ENCODE peak calls at places on chromosomes 7 and 10, in four cellular contexts. D, I, O and V are unnamed samples.

GRCh38 chr10:103533827-103534226 is 40.3 kb downstream of the NEURL1 start:
- DNase-seq in D (no peak), I (no peak), O (no peak), V (no peak)

GRCh38 chr10:76051007-76051936 is 619.8 kb downstream of the LRMDA start:
- DNase-seq in D (no peak), I (no peak), O (no peak), V (no peak)

GRCh38 chr10:89478085-89478738 is 57.2 kb downstream of the SLC16A12 start:
- DNase-seq in D (peak), I (no peak), O (peak), V (no peak)

GRCh38 chr10:34433241-34434076 is 381.6 kb downstream of the PARD3 start:
- DNase-seq in D (no peak), I (no peak), O (no peak), V (no peak)

GRCh38 chr7:1533569-1534329 is 3.2 kb downstream of the MAFK start:
- DNase-seq in D (peak), I (no peak), O (peak), V (no peak)

GRCh38 chr10:60340973-60341372 is 48.7 kb downstream of the ANK3 start:
- DNase-seq in D (no peak), I (no peak), O (no peak), V (no peak)

GRCh38 chr10:70661623-70662361 is 10.5 kb upstream of the ADAMTS14 start:
- DNase-seq in D (no peak), I (no peak), O (no peak), V (no peak)

GRCh38 chr10:48470115-48470892 is 134.6 kb downstream of the ARHGAP22 start:
- DNase-seq in D (no peak), I (no peak), O (no peak), V (no peak)

GRCh38 chr10:71396084-71396713 is 521 bp upstream of the CDH23 start:
- DNase-seq in D (no peak), I (peak), O (peak), V (no peak)

GRCh38 chr7:55522268-55522902 is 49.9 kb downstream of the VOPP1 start:
- DNase-seq in D (no peak), I (no peak), O (no peak), V (no peak)

GRCh38 chr7:96233528-96234154 is 88.3 kb downstream of the SLC25A13 start:
- DNase-seq in D (no peak), I (no peak), O (no peak), V (no peak)

GRCh38 chr7:49522111-49522510 is 251.3 kb upstream of the VWC2 start:
- DNase-seq in D (no peak), I (no peak), O (peak), V (no peak)
- H3K27ac ChIP-seq in D (no peak), I (no peak), O (no peak), V (no peak)

GRCh38 chr10:110488124-110488681 is 9.5 kb upstream of the DUSP5 start:
- DNase-seq in D (peak), I (no peak), O (peak), V (no peak)
- H3K27ac ChIP-seq in D (peak), I (no peak), O (peak), V (no peak)

DNA sequence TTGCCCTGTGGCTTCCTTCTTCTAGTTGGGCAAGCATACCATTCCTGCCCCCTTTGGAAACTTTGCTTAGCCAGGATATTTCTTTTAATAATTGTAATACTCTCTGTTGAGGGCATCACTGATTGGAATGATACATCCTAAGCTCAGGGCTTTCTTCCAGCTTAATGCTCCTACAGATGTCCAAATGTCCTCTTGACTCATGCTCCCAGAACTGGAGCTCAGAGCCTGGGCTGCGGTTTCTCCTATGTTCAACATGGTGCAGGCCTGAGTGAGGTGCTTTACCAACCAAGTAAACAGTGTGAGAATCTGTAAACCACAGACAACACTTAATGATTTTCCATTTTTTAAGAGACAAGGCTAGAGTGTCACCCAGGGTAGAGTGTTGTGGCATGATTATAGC is 108.6 kb downstream of the LRRC4 start:
- DNase-seq in D (no peak), I (no peak), O (no peak), V (no peak)
- H3K27ac ChIP-seq in D (no peak), I (no peak), O (no peak), V (no peak)

GRCh38 chr10:31031205-31031665 is 430 bp downstream of the ZNF438 start:
- DNase-seq in D (no peak), I (no peak), O (no peak), V (no peak)

GRCh38 chr10:31031666-31032514 is at the start of gene ZNF438:
- DNase-seq in D (peak), I (peak), O (peak), V (peak)

GRCh38 chr10:31034041-31034918 is 2.6 kb upstream of the ZNF438 start:
- DNase-seq in D (peak), I (no peak), O (no peak), V (no peak)

GRCh38 chr10:31033166-31033565 is 1.5 kb upstream of the ZNF438 start:
- DNase-seq in D (no peak), I (no peak), O (no peak), V (peak)

DNA sequence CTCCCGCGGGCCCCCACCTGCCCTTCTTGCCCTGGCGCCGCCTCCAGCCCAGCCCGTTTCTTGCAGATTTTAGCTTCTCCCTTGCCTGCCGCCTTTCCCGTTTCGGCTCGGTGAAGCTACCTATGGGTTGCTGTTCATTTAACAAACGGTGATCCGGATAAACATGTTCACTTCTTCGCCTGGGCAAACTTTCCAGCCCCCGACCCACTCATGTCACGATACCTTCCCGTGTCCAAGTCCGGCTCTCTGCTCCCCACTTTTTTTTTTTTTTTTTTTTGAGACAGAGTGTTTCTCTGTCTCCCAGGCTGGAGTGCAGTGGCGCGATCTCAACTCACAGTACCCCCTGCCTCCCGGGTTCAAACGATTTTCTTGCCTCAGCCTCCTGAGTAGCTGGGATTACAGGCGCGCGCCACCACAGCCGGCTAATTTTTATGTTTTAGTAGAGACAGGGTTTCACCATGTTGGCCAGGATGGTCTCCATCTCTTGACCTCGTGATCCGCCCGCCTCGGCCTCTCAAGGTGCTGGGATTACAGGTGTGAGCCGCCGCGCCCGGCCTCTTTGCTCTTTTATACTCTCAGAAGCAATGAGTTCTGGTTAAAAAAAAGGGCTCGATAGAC is 959 bp upstream of the ZNF438 start:
- DNase-seq in D (no peak), I (no peak), O (no peak), V (no peak)
- H3K27ac ChIP-seq in D (peak), I (peak), O (peak), V (peak)